ENCODE peak calls at places on chromosomes 2 and 18, in six cellular contexts. H, C, K, R, M and J are unnamed samples.
A peak's percentile ranks its signal among the peaks of the same experiment; 100 is the strongest.

GRCh38 chr2:178142274-178143065 is 30.2 kb downstream of the RBM45 start:
- DNase-seq in R (peak; percentile 9), M (peak; percentile 22), C (no peak), K (no peak), H (no peak), J (peak; percentile 34)

GRCh38 chr18:13684546-13684945 is 41.8 kb downstream of the FAM210A start:
- DNase-seq in H (no peak), M (no peak), C (no peak), R (no peak), K (no peak), J (no peak)

GRCh38 chr18:64119916-64120315 is 29.0 kb downstream of the LINC00305 start:
- DNase-seq in R (no peak), K (no peak), H (no peak), M (peak; percentile 29), C (no peak), J (no peak)

GRCh38 chr2:67694464-67694863 is 297.3 kb downstream of the ETAA1 start:
- DNase-seq in K (no peak), C (no peak), H (no peak), M (no peak), R (no peak), J (no peak)

GRCh38 chr2:162509288-162509968 is 165.5 kb downstream of the GCA start:
- DNase-seq in H (peak; percentile 39), R (no peak), C (no peak), K (no peak), M (no peak), J (peak; percentile 8)

GRCh38 chr2:62303818-62304217 is 107.9 kb downstream of the B3GNT2 start:
- DNase-seq in M (no peak), H (no peak), C (no peak), K (no peak), R (no peak), J (no peak)

GRCh38 chr2:236668531-236668969 is 98.9 kb downstream of the ACKR3 start:
- DNase-seq in H (no peak), R (no peak), C (no peak), M (no peak), K (no peak), J (no peak)

GRCh38 chr2:143803936-143804335 is 674.7 kb downstream of the ARHGAP15 start:
- DNase-seq in H (peak; percentile 6), M (no peak), C (no peak), K (no peak), R (peak; percentile 34), J (peak; percentile 6)

GRCh38 chr18:21557607-21558253 is 42.8 kb downstream of the ESCO1 start:
- DNase-seq in R (no peak), C (no peak), M (no peak), K (no peak), H (no peak), J (no peak)

GRCh38 chr2:99635710-99636431 is 146.1 kb upstream of the REV1 start:
- DNase-seq in C (no peak), M (no peak), H (peak; percentile 47), R (peak; percentile 26), K (no peak), J (no peak)

GRCh38 chr2:212531499-212531898 is 7.1 kb downstream of the ERBB4 start:
- DNase-seq in R (no peak), C (no peak), K (no peak), M (no peak), H (no peak), J (no peak)

GRCh38 chr2:47072018-47072691 is 83.0 kb downstream of the STPG4 start:
- DNase-seq in M (no peak), K (no peak), H (peak; percentile 97), C (no peak), R (peak; percentile 90), J (peak; percentile 82)

GRCh38 chr2:218618102-218618860 is 10.6 kb downstream of the PLCD4 start:
- DNase-seq in H (no peak), M (peak; percentile 49), C (no peak), K (peak; percentile 7), R (peak; percentile 19), J (no peak)

GRCh38 chr2:118112771-118113334 is 24.6 kb downstream of the INSIG2 start:
- DNase-seq in K (peak; percentile 87), M (peak; percentile 99), R (peak; percentile 82), C (peak; percentile 100), H (peak; percentile 86), J (peak; percentile 72)

GRCh38 chr2:106857882-106858478 is 28.0 kb downstream of the ST6GAL2 start:
- DNase-seq in C (no peak), M (peak; percentile 78), H (no peak), K (no peak), R (no peak), J (no peak)

GRCh38 chr2:43224571-43225092 is 1.8 kb downstream of the ZFP36L2 start:
- DNase-seq in M (peak; percentile 13), H (peak; percentile 18), C (no peak), R (peak; percentile 49), K (no peak), J (peak; percentile 52)

GRCh38 chr18:46497129-46497528 is 159.9 kb downstream of the LOXHD1 start:
- DNase-seq in R (peak; percentile 6), K (no peak), C (no peak), H (peak; percentile 6), M (peak; percentile 35), J (peak; percentile 2)

GRCh38 chr18:57947117-57947516 is 96.9 kb upstream of the NEDD4L start:
- DNase-seq in C (no peak), H (no peak), R (no peak), M (no peak), K (no peak), J (no peak)

GRCh38 chr2:74922592-74923227 is 35.7 kb upstream of the POLE4 start:
- DNase-seq in C (no peak), H (no peak), K (no peak), M (no peak), R (peak; percentile 3), J (peak; percentile 7)

GRCh38 chr2:175567435-175568061 is 386.0 kb upstream of the ATP5MC3 start:
- DNase-seq in H (no peak), M (no peak), C (no peak), K (no peak), R (no peak), J (peak; percentile 7)

GRCh38 chr2:232352511-232353091 is 25.9 kb upstream of the ALPP start:
- DNase-seq in C (no peak), H (no peak), K (no peak), M (no peak), R (no peak), J (no peak)

GRCh38 chr2:128911276-128911675 is 592.6 kb upstream of the HS6ST1 start:
- DNase-seq in C (no peak), K (no peak), H (no peak), R (no peak), M (no peak), J (no peak)

GRCh38 chr2:143870696-143871095 is 649.2 kb downstream of the ZEB2 start:
- DNase-seq in M (no peak), C (no peak), K (no peak), H (no peak), R (no peak), J (no peak)

GRCh38 chr2:28613616-28614501 is 118.0 kb downstream of the PLB1 start:
- DNase-seq in C (peak; percentile 99), H (peak; percentile 96), R (peak; percentile 90), K (peak; percentile 47), M (peak; percentile 94), J (peak; percentile 85)

GRCh38 chr2:133801956-133802355 is 233.7 kb upstream of the NCKAP5 start:
- DNase-seq in M (no peak), R (no peak), C (no peak), K (no peak), H (no peak), J (no peak)

GRCh38 chr2:232628466-232629200 is 4.8 kb upstream of the EFHD1 start:
- DNase-seq in C (no peak), R (no peak), H (no peak), M (no peak), K (no peak), J (no peak)

GRCh38 chr2:105376789-105377231 is 22.0 kb downstream of the FHL2 start:
- DNase-seq in H (peak; percentile 92), R (peak; percentile 78), C (no peak), M (peak; percentile 61), K (no peak), J (peak; percentile 85)
- H3K4me2 ChIP-seq in H (peak overlapping the region; percentile 50), R (no peak overlapping the region), C (no peak overlapping the region), M (no peak overlapping the region), K (no peak overlapping the region), J (no peak overlapping the region)

GRCh38 chr2:145824384-145824783 is 1304.5 kb upstream of the ZEB2 start:
- DNase-seq in K (no peak), H (no peak), M (no peak), R (no peak), C (no peak), J (no peak)
- H3K4me2 ChIP-seq in K (no peak overlapping the region), H (no peak overlapping the region), M (no peak overlapping the region), R (no peak overlapping the region), C (no peak overlapping the region), J (no peak overlapping the region)

GRCh38 chr2:111102216-111102615 is 18.5 kb upstream of the BCL2L11 start:
- DNase-seq in M (no peak), C (no peak), H (no peak), K (no peak), R (no peak), J (no peak)
- H3K4me2 ChIP-seq in M (no peak overlapping the region), C (no peak overlapping the region), H (no peak overlapping the region), K (no peak overlapping the region), R (no peak overlapping the region), J (no peak overlapping the region)

GRCh38 chr2:202140522-202141292 is 67.7 kb downstream of the KIAA2012 start:
- DNase-seq in K (no peak), C (no peak), M (no peak), H (peak; percentile 79), R (no peak), J (no peak)
- H3K4me2 ChIP-seq in K (no peak overlapping the region), C (no peak overlapping the region), M (no peak overlapping the region), H (peak overlapping the region; percentile 14), R (no peak overlapping the region), J (no peak overlapping the region)

DNA sequence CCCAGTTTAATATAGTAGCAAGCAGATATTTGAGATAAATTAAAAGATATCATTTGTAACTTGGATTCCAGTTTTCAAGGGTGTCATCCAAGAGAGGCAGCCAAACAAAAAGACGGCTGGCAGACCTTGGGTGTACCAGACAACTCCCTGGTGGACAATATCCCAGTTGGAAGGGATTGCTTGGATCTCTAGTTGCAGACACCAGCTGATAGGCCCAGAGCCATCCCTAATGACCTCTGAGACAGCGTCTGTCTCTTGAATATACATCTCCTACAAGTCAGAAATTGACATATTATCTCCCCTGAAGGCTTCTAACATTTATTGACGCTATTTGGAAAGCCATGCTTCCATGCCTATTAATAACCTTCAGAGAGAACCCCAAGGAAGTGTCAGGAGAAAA is 67.7 kb downstream of the ACVR1 start:
- DNase-seq in C (no peak), H (no peak), M (no peak), K (no peak), R (no peak), J (no peak)
- H3K4me2 ChIP-seq in C (no peak overlapping the region), H (no peak overlapping the region), M (no peak overlapping the region), K (no peak overlapping the region), R (no peak overlapping the region), J (no peak overlapping the region)

DNA sequence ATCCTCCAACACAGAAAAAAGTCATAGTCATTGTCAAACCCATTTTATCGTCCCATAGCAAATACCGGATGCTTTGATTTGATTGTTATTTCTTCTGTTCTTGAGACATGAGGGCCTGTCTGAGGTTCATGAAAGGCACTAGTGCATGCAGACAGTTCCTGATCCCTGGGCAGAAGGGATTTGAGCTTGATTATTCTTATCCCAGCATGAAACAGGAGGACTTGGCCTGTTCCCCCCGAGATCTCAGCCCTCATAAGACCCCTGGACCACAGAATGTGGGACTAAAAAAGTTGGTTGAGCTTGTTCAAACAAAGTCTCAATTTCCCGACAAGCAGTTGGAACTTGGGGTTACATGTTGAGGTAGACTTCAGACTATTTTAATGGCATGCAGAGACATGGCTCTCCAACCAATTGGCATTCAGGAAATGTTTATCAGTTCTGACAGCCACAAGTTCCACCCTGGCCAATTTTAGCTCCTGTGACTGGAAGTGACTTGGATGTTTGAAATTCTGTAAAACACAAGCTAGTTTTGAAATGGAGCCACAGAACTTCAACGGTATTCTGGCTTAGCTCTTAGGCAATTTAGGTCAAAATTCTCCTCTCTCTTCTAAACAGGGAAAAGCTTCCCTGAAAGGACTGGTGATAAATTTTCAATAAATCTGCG is 366.9 kb upstream of the SLC14A2 start:
- DNase-seq in C (no peak), R (peak; percentile 83), H (peak; percentile 96), K (no peak), M (no peak), J (peak; percentile 86)
- H3K4me2 ChIP-seq in C (no peak overlapping the region), R (peak overlapping the region; percentile 21), H (peak overlapping the region; percentile 34), K (no peak overlapping the region), M (no peak overlapping the region), J (no peak overlapping the region)